ENCODE peak calls at places on chromosomes 2 and 18, in four cellular contexts. K is tibial nerve; I is lower lobe of right lung; O is activated CD8-positive, alpha-beta T cell treated with anti-CD3 and anti-CD28 coated beads for 36 hours. J is an unnamed sample.
A peak's percentile ranks its signal among the peaks of the same experiment; 100 is the strongest.

GRCh38 chr2:217685255-217685605 is 317.6 kb downstream of the TNS1 start:
- DNase-seq in I (peak; percentile 66), K (peak; percentile 83), O (no peak), J (no peak)

GRCh38 chr2:143475131-143475784 is 346.0 kb downstream of the ARHGAP15 start:
- DNase-seq in I (peak; percentile 39), K (no peak), O (no peak), J (no peak)

GRCh38 chr2:69306612-69306896 is 80.5 kb downstream of the GFPT1 start:
- DNase-seq in K (no peak), I (no peak), O (no peak), J (no peak)

GRCh38 chr2:85134255-85135065 is 1.3 kb downstream of the TCF7L1 start:
- DNase-seq in K (no peak), I (peak; percentile 64), O (peak; percentile 17), J (peak; percentile 39)

GRCh38 chr2:69385443-69386151 is 1.4 kb downstream of the GFPT1 start:
- DNase-seq in I (no peak), O (no peak), K (no peak), J (no peak)

GRCh38 chr2:202815548-202816420 is 55.8 kb downstream of the ICA1L start:
- DNase-seq in K (peak; percentile 60), I (no peak), O (no peak), J (no peak)

GRCh38 chr2:27322301-27322765 is 564 bp downstream of the MPV17 start:
- DNase-seq in K (no peak), I (peak; percentile 60), O (peak; percentile 27), J (no peak)

GRCh38 chr2:217523246-217523645 is 479.5 kb downstream of the TNS1 start:
- DNase-seq in K (no peak), O (no peak), I (peak; percentile 41), J (no peak)

GRCh38 chr18:12651651-12652050 is 6.3 kb downstream of the SPIRE1 start:
- DNase-seq in O (no peak), I (no peak), K (no peak), J (no peak)

GRCh38 chr18:33918571-33918970 is 306.1 kb downstream of the NOL4 start:
- DNase-seq in I (no peak), K (no peak), O (no peak), J (no peak)

GRCh38 chr2:207317358-207317984 is 151.7 kb upstream of the KLF7 start:
- DNase-seq in K (no peak), I (no peak), O (no peak), J (no peak)

GRCh38 chr2:98637401-98638144 is 29.2 kb downstream of the UNC50 start:
- DNase-seq in K (no peak), I (no peak), O (peak; percentile 75), J (peak; percentile 45)

GRCh38 chr2:71744781-71745180 is 291.4 kb downstream of the DYSF start:
- DNase-seq in K (no peak), O (no peak), I (no peak), J (peak; percentile 1)

GRCh38 chr2:59297829-59298228 is 1056.7 kb upstream of the FANCL start:
- DNase-seq in I (no peak), O (no peak), K (no peak), J (no peak)

GRCh38 chr2:169361706-169362345 is 508 bp downstream of the LRP2 start:
- DNase-seq in O (peak; percentile 14), I (peak; percentile 57), K (no peak), J (peak; percentile 42)

GRCh38 chr2:6960659-6961058 is 43.4 kb downstream of the RNF144A start:
- DNase-seq in O (no peak), K (peak; percentile 54), I (no peak), J (no peak)

GRCh38 chr2:47783491-47784330 is 766 bp downstream of the MSH6 start:
- DNase-seq in O (peak; percentile 73), K (peak; percentile 41), I (peak; percentile 81), J (peak; percentile 86)
- TF ChIP-seq CTCF in O (no peak), K (no peak), I (no peak), J (no peak)

GRCh38 chr2:209556354-209556961 is 132.6 kb downstream of the MAP2 start:
- DNase-seq in I (no peak), O (no peak), K (no peak), J (peak; percentile 16)
- TF ChIP-seq CTCF in I (peak; percentile 49), O (no peak), K (peak; percentile 32), J (no peak)

GRCh38 chr2:29310665-29311348 is 195.6 kb downstream of the CLIP4 start:
- DNase-seq in K (no peak), O (no peak), I (no peak), J (no peak)

GRCh38 chr2:29317801-29318485 is 202.7 kb downstream of the CLIP4 start:
- DNase-seq in I (no peak), K (peak; percentile 18), O (no peak), J (no peak)

GRCh38 chr2:29311458-29311857 is 196.2 kb downstream of the CLIP4 start:
- DNase-seq in K (no peak), I (no peak), O (no peak), J (no peak)

GRCh38 chr2:29317077-29317517 is 201.9 kb downstream of the CLIP4 start:
- DNase-seq in K (peak; percentile 23), O (no peak), I (no peak), J (peak; percentile 14)

GRCh38 chr2:29314816-29315571 is 199.8 kb downstream of the CLIP4 start:
- DNase-seq in K (no peak), O (peak; percentile 82), I (peak; percentile 56), J (peak; percentile 53)
- TF ChIP-seq CTCF in K (no peak), O (peak; percentile 55), I (no peak), J (no peak)

DNA sequence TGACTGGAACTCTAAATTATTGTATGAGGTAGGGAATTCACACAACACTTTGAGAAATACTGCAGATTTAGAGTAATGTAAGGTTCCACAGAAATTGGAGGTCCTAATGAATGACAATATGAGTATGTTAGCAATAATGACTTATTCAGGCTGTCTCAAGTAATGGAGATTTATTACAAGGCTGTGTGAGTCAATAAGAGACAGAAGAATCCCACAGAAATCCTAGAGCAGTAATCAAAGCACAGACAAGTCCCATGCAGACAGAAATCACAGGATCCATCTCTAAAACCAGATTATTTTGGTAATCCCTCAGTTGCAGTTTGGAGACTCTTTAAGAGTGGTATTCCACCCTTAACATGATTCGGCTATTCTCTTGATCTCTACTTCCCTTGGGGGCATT is 83.6 kb downstream of the FAM161A start:
- DNase-seq in O (no peak), I (no peak), K (no peak), J (no peak)
- TF ChIP-seq CTCF in O (no peak), I (no peak), K (no peak), J (no peak)